ENCODE peak calls at places on chromosome 4, in eight cellular contexts. W is NAMALWA; N is NCI-H2171 treated with DMSO at 0.1 percent for 48 hours; Z is activated CD8-positive, alpha-beta T cell treated with anti-CD3 and anti-CD28 coated beads, Interleukin-2, amount 10 ng/mL, durations not matched to agents 7 days and 5 days; Q is retina; S is MCF 10A; P is mammary epithelial cell; G is RWPE1. X is an unnamed sample.

GRCh38 chr4:88582493-88582892 is 9.8 kb upstream of the HERC3 start:
- DNase-seq in W (no peak), N (no peak), Z (no peak), Q (no peak), S (no peak), P (peak; percentile 56), G (no peak), X (no peak)

GRCh38 chr4:168994961-168995360 is 15.1 kb downstream of the CBR4 start:
- DNase-seq in W (no peak), N (no peak), Z (no peak), Q (no peak), S (no peak), P (no peak), G (no peak), X (no peak)

GRCh38 chr4:123465416-123465815 is 68.8 kb downstream of the SPRY1 start:
- DNase-seq in W (no peak), N (no peak), Z (no peak), Q (no peak), S (no peak), P (no peak), G (no peak), X (no peak)

GRCh38 chr4:177596035-177596434 is 153.8 kb upstream of the AGA start:
- DNase-seq in W (no peak), N (no peak), Z (peak; percentile 46), Q (peak; percentile 8), S (peak; percentile 93), P (peak; percentile 83), G (peak; percentile 85), X (peak; percentile 93)

GRCh38 chr4:164204434-164204833 is 549.5 kb upstream of the SMIM31 start:
- DNase-seq in W (no peak), N (no peak), Z (no peak), Q (peak; percentile 9), S (peak; percentile 54), P (peak; percentile 70), G (peak; percentile 62), X (peak; percentile 88)

GRCh38 chr4:38803833-38804653 is 548 bp downstream of the TLR1 start:
- DNase-seq in W (no peak), N (no peak), Z (peak; percentile 25), Q (no peak), S (peak; percentile 69), P (no peak), G (no peak), X (no peak)

GRCh38 chr4:148776944-148777343 is 334.7 kb upstream of the NR3C2 start:
- DNase-seq in W (no peak), N (no peak), Z (no peak), Q (no peak), S (no peak), P (no peak), G (no peak), X (peak; percentile 45)

GRCh38 chr4:107939307-107939706 is 8.0 kb downstream of the CYP2U1 start:
- DNase-seq in W (no peak), N (no peak), Z (no peak), Q (no peak), S (no peak), P (peak; percentile 74), G (no peak), X (no peak)

GRCh38 chr4:9812530-9813340 is 31.3 kb downstream of the DRD5 start:
- DNase-seq in W (no peak), N (no peak), Z (peak; percentile 48), Q (no peak), S (no peak), P (no peak), G (no peak), X (no peak)

GRCh38 chr4:39045791-39046221 is 13.6 kb upstream of the TMEM156 start:
- DNase-seq in W (peak; percentile 67), N (no peak), Z (no peak), Q (no peak), S (peak; percentile 57), P (no peak), G (peak; percentile 25), X (peak; percentile 68)

GRCh38 chr4:179307297-179308136 is 1865.3 kb upstream of the AGA start:
- DNase-seq in W (peak; percentile 59), N (peak; percentile 0), Z (peak; percentile 43), Q (no peak), S (peak; percentile 69), P (peak; percentile 15), G (no peak), X (peak; percentile 52)

GRCh38 chr4:40656221-40656863 is 26.7 kb upstream of the RBM47 start:
- DNase-seq in W (peak; percentile 70), N (no peak), Z (no peak), Q (no peak), S (no peak), P (no peak), G (no peak), X (no peak)

GRCh38 chr4:171117457-171117856 is 695.7 kb upstream of the GALNTL6 start:
- DNase-seq in W (no peak), N (no peak), Z (no peak), Q (no peak), S (peak; percentile 20), P (peak; percentile 8), G (peak; percentile 21), X (no peak)

GRCh38 chr4:128558896-128559669 is 250.4 kb upstream of the JADE1 start:
- DNase-seq in W (no peak), N (no peak), Z (no peak), Q (no peak), S (no peak), P (no peak), G (no peak), X (peak; percentile 71)

GRCh38 chr4:6008092-6008551 is 10.1 kb downstream of the C4orf50 start:
- DNase-seq in W (no peak), N (no peak), Z (no peak), Q (no peak), S (no peak), P (peak; percentile 3), G (no peak), X (no peak)